ENCODE peak calls at places on chromosomes 4 and X, in seven cellular contexts. One of them, this sample, is unnamed.

GRCh38 chr4:48189731-48190130 is 55.7 kb upstream of the TXK start:
- DNase-seq in body of pancreas: no peak
- DNase-seq in NCI-H460: no peak
- DNase-seq in PC-9: no peak
- DNase-seq in AG09319: no peak
- DNase-seq in K562: no peak
- DNase-seq in GM18507: no peak
- DNase-seq in this sample: no peak

GRCh38 chr4:176779421-176779820 is 13.3 kb downstream of the VEGFC start:
- DNase-seq in body of pancreas: no peak
- DNase-seq in NCI-H460: no peak
- DNase-seq in PC-9: no peak
- DNase-seq in AG09319: no peak
- DNase-seq in K562: no peak
- DNase-seq in GM18507: no peak
- DNase-seq in this sample: peak; percentile 57

GRCh38 chrX:155997436-155997835 is at the start of gene IL9R:
- DNase-seq in body of pancreas: no peak
- DNase-seq in NCI-H460: no peak
- DNase-seq in PC-9: no peak
- DNase-seq in AG09319: no peak
- DNase-seq in K562: peak; percentile 19
- DNase-seq in GM18507: no peak
- DNase-seq in this sample: no peak

GRCh38 chr4:133146574-133147198 is 2.4 kb upstream of the PCDH10 start:
- DNase-seq in body of pancreas: no peak
- DNase-seq in NCI-H460: peak; percentile 49
- DNase-seq in PC-9: no peak
- DNase-seq in AG09319: no peak
- DNase-seq in K562: peak; percentile 28
- DNase-seq in GM18507: no peak
- DNase-seq in this sample: peak; percentile 60

GRCh38 chrX:133674726-133675470 is 259.6 kb upstream of the GPC4 start:
- DNase-seq in body of pancreas: peak; percentile 56
- DNase-seq in NCI-H460: no peak
- DNase-seq in PC-9: peak; percentile 90
- DNase-seq in AG09319: no peak
- DNase-seq in K562: no peak
- DNase-seq in GM18507: no peak
- DNase-seq in this sample: peak; percentile 34

GRCh38 chrX:153612413-153612812 is 13.5 kb upstream of the CCNQ start:
- DNase-seq in body of pancreas: no peak
- DNase-seq in NCI-H460: no peak
- DNase-seq in PC-9: no peak
- DNase-seq in AG09319: no peak
- DNase-seq in K562: no peak
- DNase-seq in GM18507: no peak
- DNase-seq in this sample: no peak

GRCh38 chr4:78876568-78877320 is 62.5 kb downstream of the PAQR3 start:
- DNase-seq in body of pancreas: no peak
- DNase-seq in NCI-H460: no peak
- DNase-seq in PC-9: no peak
- DNase-seq in AG09319: no peak
- DNase-seq in K562: no peak
- DNase-seq in GM18507: no peak
- DNase-seq in this sample: no peak

GRCh38 chr4:98482847-98483806 is 175.3 kb downstream of the TSPAN5 start:
- DNase-seq in body of pancreas: no peak
- DNase-seq in NCI-H460: no peak
- DNase-seq in PC-9: peak; percentile 38
- DNase-seq in AG09319: no peak
- DNase-seq in K562: no peak
- DNase-seq in GM18507: peak; percentile 23
- DNase-seq in this sample: peak; percentile 54

GRCh38 chr4:147518846-147519767 is 38.2 kb downstream of the EDNRA start:
- DNase-seq in body of pancreas: peak; percentile 66
- DNase-seq in NCI-H460: peak; percentile 33
- DNase-seq in PC-9: peak; percentile 44
- DNase-seq in AG09319: peak; percentile 46
- DNase-seq in K562: peak; percentile 32
- DNase-seq in GM18507: peak; percentile 12
- DNase-seq in this sample: peak; percentile 35

GRCh38 chr4:183842134-183842838 is 62.8 kb upstream of the STOX2 start:
- DNase-seq in body of pancreas: no peak
- DNase-seq in NCI-H460: no peak
- DNase-seq in PC-9: no peak
- DNase-seq in AG09319: no peak
- DNase-seq in K562: no peak
- DNase-seq in GM18507: no peak
- DNase-seq in this sample: no peak

GRCh38 chr4:67687639-67688038 is 13.3 kb downstream of the UBA6 start:
- DNase-seq in body of pancreas: no peak
- DNase-seq in NCI-H460: no peak
- DNase-seq in PC-9: no peak
- DNase-seq in AG09319: peak; percentile 35
- DNase-seq in K562: no peak
- DNase-seq in GM18507: no peak
- DNase-seq in this sample: no peak

GRCh38 chrX:23901805-23902204 is 5.9 kb downstream of the APOO start:
- DNase-seq in body of pancreas: peak; percentile 61
- DNase-seq in NCI-H460: peak; percentile 84
- DNase-seq in PC-9: peak; percentile 60
- DNase-seq in AG09319: peak; percentile 45
- DNase-seq in K562: peak; percentile 13
- DNase-seq in GM18507: peak; percentile 22
- DNase-seq in this sample: peak; percentile 67

GRCh38 chrX:154378059-154378798 is 866 bp upstream of the EMD start:
- DNase-seq in body of pancreas: peak; percentile 71
- DNase-seq in NCI-H460: no peak
- DNase-seq in PC-9: no peak
- DNase-seq in AG09319: no peak
- DNase-seq in K562: peak; percentile 65
- DNase-seq in GM18507: peak; percentile 47
- DNase-seq in this sample: no peak

GRCh38 chr4:27887646-27888045 is 1027.0 kb downstream of the STIM2 start:
- DNase-seq in body of pancreas: no peak
- DNase-seq in NCI-H460: no peak
- DNase-seq in PC-9: no peak
- DNase-seq in AG09319: no peak
- DNase-seq in K562: no peak
- DNase-seq in GM18507: no peak
- DNase-seq in this sample: no peak

GRCh38 chr4:141999446-142000143 is 363.2 kb downstream of the IL15 start:
- DNase-seq in body of pancreas: no peak
- DNase-seq in NCI-H460: no peak
- DNase-seq in PC-9: no peak
- DNase-seq in AG09319: no peak
- DNase-seq in K562: peak; percentile 13
- DNase-seq in GM18507: no peak
- DNase-seq in this sample: no peak

GRCh38 chrX:134580947-134581346 is 77.3 kb downstream of the PLAC1 start:
- DNase-seq in body of pancreas: no peak
- DNase-seq in NCI-H460: no peak
- DNase-seq in PC-9: no peak
- DNase-seq in AG09319: no peak
- DNase-seq in K562: no peak
- DNase-seq in GM18507: no peak
- DNase-seq in this sample: no peak

GRCh38 chr4:152106113-152106763 is 345.4 kb upstream of the GATB start:
- DNase-seq in body of pancreas: no peak
- DNase-seq in NCI-H460: peak; percentile 36
- DNase-seq in PC-9: peak; percentile 77
- DNase-seq in AG09319: peak; percentile 80
- DNase-seq in K562: no peak
- DNase-seq in GM18507: no peak
- DNase-seq in this sample: peak; percentile 89

GRCh38 chrX:103376118-103376978 is at the start of gene BEX3:
- DNase-seq in body of pancreas: peak; percentile 68
- DNase-seq in NCI-H460: peak; percentile 26
- DNase-seq in PC-9: no peak
- DNase-seq in AG09319: peak; percentile 20
- DNase-seq in K562: no peak
- DNase-seq in GM18507: no peak
- DNase-seq in this sample: peak; percentile 83

GRCh38 chr4:64727960-64728359 is 318.7 kb upstream of the TECRL start:
- DNase-seq in body of pancreas: no peak
- DNase-seq in NCI-H460: no peak
- DNase-seq in PC-9: no peak
- DNase-seq in AG09319: no peak
- DNase-seq in K562: no peak
- DNase-seq in GM18507: no peak
- DNase-seq in this sample: no peak

GRCh38 chr4:167234388-167234881 is at the start of gene SPOCK3:
- DNase-seq in body of pancreas: peak; percentile 42
- DNase-seq in NCI-H460: peak; percentile 14
- DNase-seq in PC-9: no peak
- DNase-seq in AG09319: no peak
- DNase-seq in K562: no peak
- DNase-seq in GM18507: no peak
- DNase-seq in this sample: peak; percentile 39

GRCh38 chr4:155582971-155583437 is 83.6 kb upstream of the GUCY1A1 start:
- DNase-seq in body of pancreas: no peak
- DNase-seq in NCI-H460: peak; percentile 11
- DNase-seq in PC-9: no peak
- DNase-seq in AG09319: peak; percentile 27
- DNase-seq in K562: no peak
- DNase-seq in GM18507: no peak
- DNase-seq in this sample: peak; percentile 19

GRCh38 chr4:113695328-113696169 is 66.0 kb downstream of the CAMK2D start:
- DNase-seq in body of pancreas: no peak
- DNase-seq in NCI-H460: no peak
- DNase-seq in PC-9: no peak
- DNase-seq in AG09319: no peak
- DNase-seq in K562: no peak
- DNase-seq in GM18507: no peak
- DNase-seq in this sample: no peak

GRCh38 chrX:132740316-132741123 is 217.9 kb downstream of the HS6ST2 start:
- DNase-seq in body of pancreas: no peak
- DNase-seq in NCI-H460: no peak
- DNase-seq in PC-9: no peak
- DNase-seq in AG09319: no peak
- DNase-seq in K562: peak; percentile 27
- DNase-seq in GM18507: no peak
- DNase-seq in this sample: peak; percentile 3

GRCh38 chrX:13007519-13008188 is 32.7 kb downstream of the TMSB4X start:
- DNase-seq in body of pancreas: no peak
- DNase-seq in NCI-H460: no peak
- DNase-seq in PC-9: peak; percentile 93
- DNase-seq in AG09319: no peak
- DNase-seq in K562: no peak
- DNase-seq in GM18507: no peak
- DNase-seq in this sample: no peak

GRCh38 chr4:95038791-95039190 is 281.0 kb downstream of the BMPR1B start:
- DNase-seq in body of pancreas: no peak
- DNase-seq in NCI-H460: no peak
- DNase-seq in PC-9: no peak
- DNase-seq in AG09319: no peak
- DNase-seq in K562: no peak
- DNase-seq in GM18507: no peak
- DNase-seq in this sample: no peak

GRCh38 chr4:7068279-7068842 is 497 bp upstream of the GRPEL1 start:
- DNase-seq in body of pancreas: no peak
- DNase-seq in NCI-H460: no peak
- DNase-seq in PC-9: no peak
- DNase-seq in AG09319: no peak
- DNase-seq in K562: peak; percentile 98
- DNase-seq in GM18507: peak; percentile 95
- DNase-seq in this sample: no peak

GRCh38 chrX:95716841-95717240 is 967.8 kb upstream of the DIAPH2 start:
- DNase-seq in body of pancreas: no peak
- DNase-seq in NCI-H460: no peak
- DNase-seq in PC-9: no peak
- DNase-seq in AG09319: no peak
- DNase-seq in K562: no peak
- DNase-seq in GM18507: no peak
- DNase-seq in this sample: no peak

GRCh38 chr4:150229538-150229937 is 151.3 kb downstream of the DCLK2 start:
- DNase-seq in body of pancreas: no peak
- DNase-seq in NCI-H460: no peak
- DNase-seq in PC-9: no peak
- DNase-seq in AG09319: no peak
- DNase-seq in K562: no peak
- DNase-seq in GM18507: no peak
- DNase-seq in this sample: peak; percentile 23

GRCh38 chrX:149131780-149132179 is 373.3 kb downstream of the IDS start:
- DNase-seq in body of pancreas: no peak
- DNase-seq in NCI-H460: no peak
- DNase-seq in PC-9: no peak
- DNase-seq in AG09319: no peak
- DNase-seq in K562: no peak
- DNase-seq in GM18507: no peak
- DNase-seq in this sample: peak; percentile 40

GRCh38 chr4:76802546-76803021 is 95.4 kb downstream of the SOWAHB start:
- DNase-seq in body of pancreas: no peak
- DNase-seq in NCI-H460: no peak
- DNase-seq in PC-9: no peak
- DNase-seq in AG09319: no peak
- DNase-seq in K562: peak; percentile 18
- DNase-seq in GM18507: no peak
- DNase-seq in this sample: peak; percentile 79